ENCODE peak calls at places on chromosomes 11 and 22, in ten cellular contexts. Y is CD8-positive, alpha-beta T cell; M is glutamatergic neuron; R is neural crest cell; U is MM.1S; Q is CD4-positive, alpha-beta T cell; H is body of pancreas; C is AG09319; P is AG04450; F is stomach. S is an unnamed sample.

GRCh38 chr11:115466122-115466521 is 38.1 kb downstream of the CADM1 start:
- DNase-seq in Q (no peak), F (no peak), M (no peak), H (no peak), R (no peak), P (no peak), U (no peak), Y (no peak), C (no peak), S (no peak)

GRCh38 chr11:17611049-17611448 is 64.0 kb downstream of the OTOG start:
- DNase-seq in C (no peak), Y (no peak), H (no peak), R (no peak), Q (no peak), F (no peak), M (no peak), U (no peak), P (no peak), S (no peak)

GRCh38 chr11:43681543-43681942 is 1.0 kb downstream of the HSD17B12 start:
- DNase-seq in U (no peak), H (no peak), Y (no peak), R (no peak), C (no peak), P (no peak), M (no peak), Q (no peak), F (no peak), S (no peak)

GRCh38 chr11:125263268-125263790 is 98.8 kb downstream of the PKNOX2 start:
- DNase-seq in C (peak), F (peak), U (no peak), P (peak), M (peak), Y (no peak), Q (no peak), R (peak), H (peak), S (no peak)

GRCh38 chr22:19598054-19598855 is 74.0 kb upstream of the CLDN5 start:
- DNase-seq in C (no peak), Q (no peak), P (no peak), H (no peak), Y (peak), M (no peak), R (no peak), U (no peak), F (no peak), S (no peak)

GRCh38 chr22:49935561-49935960 is 17.1 kb downstream of the CRELD2 start:
- DNase-seq in C (no peak), F (no peak), U (no peak), Y (no peak), H (peak), M (no peak), P (no peak), R (no peak), Q (no peak), S (no peak)

GRCh38 chr11:65184146-65184545 is 2.4 kb downstream of the CAPN1 start:
- DNase-seq in P (no peak), C (no peak), R (no peak), F (peak), M (peak), H (no peak), Y (no peak), U (no peak), Q (no peak), S (no peak)

GRCh38 chr11:35850191-35850590 is 93.7 kb upstream of the LDLRAD3 start:
- DNase-seq in U (no peak), R (no peak), C (no peak), F (no peak), M (no peak), P (no peak), H (no peak), Q (no peak), Y (no peak), S (no peak)

GRCh38 chr22:42743501-42743991 is 22.9 kb upstream of the A4GALT start:
- DNase-seq in H (peak), R (no peak), M (peak), Q (no peak), C (peak), Y (no peak), P (no peak), U (no peak), F (no peak), S (no peak)

GRCh38 chr11:125494033-125494364 is 2.1 kb downstream of the FEZ1 start:
- DNase-seq in R (no peak), F (no peak), U (no peak), C (no peak), M (no peak), P (no peak), Y (no peak), H (no peak), Q (no peak), S (no peak)

GRCh38 chr11:115760528-115760837 is 256.3 kb upstream of the CADM1 start:
- DNase-seq in R (peak), F (no peak), M (peak), Y (no peak), P (no peak), Q (no peak), U (no peak), H (no peak), C (no peak), S (no peak)

GRCh38 chr11:5291207-5291838 is 10.4 kb downstream of the OR51B4 start:
- DNase-seq in C (no peak), F (no peak), R (no peak), M (no peak), H (no peak), Q (no peak), P (no peak), U (peak), Y (no peak), S (no peak)

GRCh38 chr11:35621620-35622019 is 3.4 kb downstream of the FJX1 start:
- DNase-seq in Q (no peak), P (no peak), F (no peak), U (no peak), C (no peak), M (no peak), H (no peak), Y (no peak), R (no peak), S (no peak)

GRCh38 chr11:70470127-70470526 is 71.8 kb downstream of the CTTN start:
- DNase-seq in M (no peak), F (peak), R (no peak), U (peak), Q (no peak), H (peak), P (no peak), C (no peak), Y (no peak), S (no peak)

GRCh38 chr11:109085708-109086373 is 336.1 kb upstream of the C11orf87 start:
- DNase-seq in Y (no peak), M (no peak), F (no peak), H (no peak), R (no peak), U (peak), C (peak), P (no peak), Q (no peak), S (no peak)

GRCh38 chr22:30875481-30876215 is 92.9 kb downstream of the MORC2 start:
- DNase-seq in Y (no peak), C (no peak), F (no peak), H (no peak), U (no peak), P (no peak), M (no peak), Q (no peak), R (no peak), S (no peak)

GRCh38 chr11:8731647-8732188 is 49.1 kb downstream of the RPL27A start:
- DNase-seq in M (no peak), U (no peak), Q (no peak), P (no peak), Y (no peak), C (no peak), H (no peak), R (no peak), F (no peak), S (no peak)

GRCh38 chr11:69153661-69154060 is 2.1 kb upstream of the SMIM38 start:
- DNase-seq in Y (no peak), R (no peak), P (no peak), M (no peak), F (no peak), U (no peak), C (no peak), H (no peak), Q (no peak), S (no peak)

GRCh38 chr11:118621071-118621815 is 13.8 kb downstream of the PHLDB1 start:
- DNase-seq in R (peak), C (no peak), F (peak), Q (no peak), H (peak), U (no peak), Y (no peak), P (no peak), M (peak), S (no peak)

GRCh38 chr11:61834278-61835004 is 6.3 kb downstream of the FADS2 start:
- DNase-seq in H (no peak), M (peak), P (no peak), U (peak), Q (peak), R (peak), C (no peak), F (no peak), Y (peak), S (peak)

GRCh38 chr11:12526789-12527188 is 147.4 kb upstream of the TEAD1 start:
- DNase-seq in M (no peak), F (no peak), U (no peak), R (no peak), C (no peak), H (no peak), Q (no peak), Y (no peak), P (no peak), S (no peak)

GRCh38 chr22:24271406-24271760 is 752 bp downstream of the SPECC1L start:
- DNase-seq in C (no peak), Y (no peak), P (no peak), H (peak), F (no peak), R (no peak), U (no peak), M (no peak), Q (no peak), S (no peak)

GRCh38 chr11:113690619-113691569 is 15.2 kb downstream of the TMPRSS5 start:
- DNase-seq in M (no peak), H (no peak), U (no peak), C (no peak), R (peak), Q (no peak), F (peak), P (no peak), Y (no peak), S (no peak)

GRCh38 chr11:126561327-126561893 is 205.9 kb downstream of the ST3GAL4 start:
- DNase-seq in U (peak), M (no peak), C (peak), R (peak), Q (no peak), P (peak), H (peak), F (no peak), Y (no peak), S (no peak)

GRCh38 chr11:125351045-125351867 is 144.8 kb downstream of the FEZ1 start:
- DNase-seq in H (no peak), P (no peak), U (no peak), C (no peak), Q (no peak), F (no peak), Y (no peak), M (no peak), R (no peak), S (no peak)

GRCh38 chr11:23542171-23542570 is 681.9 kb upstream of the CCDC179 start:
- DNase-seq in M (no peak), P (no peak), Y (no peak), R (no peak), U (no peak), H (no peak), Q (no peak), F (no peak), C (no peak), S (no peak)

GRCh38 chr11:107176148-107177105 is 158.2 kb upstream of the GUCY1A2 start:
- DNase-seq in Q (no peak), Y (no peak), U (no peak), H (no peak), M (no peak), P (no peak), F (no peak), C (no peak), R (no peak), S (no peak)

GRCh38 chr11:95398437-95399112 is 167.6 kb upstream of the SESN3 start:
- DNase-seq in Q (no peak), P (no peak), M (no peak), R (no peak), U (no peak), H (no peak), C (no peak), Y (no peak), F (no peak), S (no peak)

GRCh38 chr11:59668188-59668949 is 468 bp downstream of the PATL1 start:
- DNase-seq in U (peak), R (peak), H (peak), F (peak), P (no peak), Y (peak), M (peak), C (peak), Q (no peak), S (peak)
- TF ChIP-seq CTCF in U (peak), R (peak), H (no peak), F (no peak), P (peak), Y (no peak), M (peak), C (no peak), Q (peak), S (no peak)

GRCh38 chr22:45645150-45645525 is 26.5 kb upstream of the ATXN10 start:
- DNase-seq in U (no peak), H (no peak), F (no peak), M (no peak), P (no peak), R (no peak), C (no peak), Q (no peak), Y (no peak), S (no peak)
- TF ChIP-seq CTCF in U (no peak), H (no peak), F (no peak), M (no peak), P (no peak), R (no peak), C (no peak), Q (no peak), Y (no peak), S (no peak)

GRCh38 chr11:29432719-29433325 is 584.0 kb downstream of the KCNA4 start:
- DNase-seq in Q (no peak), C (no peak), F (no peak), H (no peak), M (no peak), U (peak), Y (no peak), R (peak), P (no peak), S (no peak)
- TF ChIP-seq CTCF in Q (no peak), C (peak), F (no peak), H (peak), M (peak), U (peak), Y (no peak), R (peak), P (peak), S (no peak)

DNA sequence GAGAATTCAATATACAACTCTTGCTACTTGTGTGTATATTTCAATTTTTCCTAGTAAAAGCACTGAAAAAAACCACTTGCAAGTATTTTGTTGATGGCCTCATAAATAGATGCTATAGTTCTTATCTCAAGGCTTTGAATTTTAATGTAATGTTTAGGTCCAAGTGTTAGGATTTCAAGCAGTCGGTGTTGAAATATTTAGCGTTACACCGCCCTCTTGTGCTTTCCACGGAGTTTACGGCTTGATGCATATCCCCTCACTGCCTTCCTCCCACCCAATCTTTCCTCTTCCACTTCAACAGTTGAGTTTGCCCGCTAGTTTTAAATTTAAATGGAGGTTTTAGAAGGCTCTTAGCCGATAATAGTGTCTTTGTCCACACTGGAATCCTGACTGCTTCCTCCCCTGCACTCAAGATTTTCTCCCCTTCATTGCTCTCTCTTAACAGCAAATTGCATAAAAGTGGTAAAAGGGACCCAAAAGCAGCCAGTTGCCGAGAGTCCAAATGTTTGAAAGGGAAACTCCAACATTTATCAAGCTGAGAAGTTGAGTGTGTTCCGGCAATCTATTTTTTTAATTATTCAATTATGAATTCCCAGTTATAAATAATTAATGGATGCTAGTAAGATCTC is 25.9 kb upstream of the HTATIP2 start:
- DNase-seq in M (peak), P (no peak), Y (no peak), Q (no peak), U (peak), C (no peak), H (no peak), R (peak), F (no peak), S (no peak)
- TF ChIP-seq CTCF in M (peak), P (peak), Y (no peak), Q (peak), U (peak), C (peak), H (peak), R (peak), F (no peak), S (no peak)

DNA sequence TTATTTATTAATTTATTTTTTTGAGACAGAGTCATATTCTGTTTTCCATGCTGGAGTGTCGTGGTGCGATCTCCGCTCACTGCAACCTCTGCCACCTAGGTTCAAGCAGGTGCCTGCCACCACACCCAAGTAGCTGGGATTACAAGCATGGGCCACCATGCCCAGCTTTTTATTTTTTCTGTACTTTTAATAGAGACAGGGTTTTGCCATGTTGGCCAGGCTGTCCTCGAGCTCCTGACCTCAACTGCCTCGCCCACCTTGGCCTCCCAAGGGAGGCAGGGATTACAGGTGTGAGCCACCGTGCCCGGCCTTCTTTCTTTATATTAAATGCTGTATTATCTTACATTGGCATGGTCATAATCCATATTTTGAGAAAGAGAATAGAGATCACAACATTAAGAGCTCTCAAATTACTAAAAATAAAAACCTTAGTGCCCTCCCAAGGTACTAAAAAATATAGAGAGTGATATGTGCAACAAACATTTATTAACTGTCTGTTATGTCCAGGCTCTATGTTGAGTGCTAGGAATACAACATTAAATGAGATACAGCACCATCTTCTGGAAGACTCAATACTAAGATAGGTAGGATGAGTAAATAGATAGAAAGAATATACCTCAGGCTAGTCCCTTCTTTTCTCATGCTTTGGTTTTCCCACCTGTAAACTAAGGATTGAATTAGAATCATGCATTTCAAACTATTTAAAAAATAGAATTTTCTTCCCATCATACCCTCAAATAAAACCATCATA is 84.1 kb downstream of the BBOX1 start:
- DNase-seq in Y (no peak), C (peak), Q (no peak), F (no peak), P (no peak), R (no peak), M (no peak), H (no peak), U (no peak), S (no peak)
- TF ChIP-seq CTCF in Y (no peak), C (peak), Q (no peak), F (no peak), P (peak), R (no peak), M (no peak), H (no peak), U (peak), S (no peak)

GRCh38 chr22:27937453-27937852 is 18.4 kb upstream of the PITPNB start:
- DNase-seq in U (no peak), P (no peak), F (no peak), Q (no peak), H (no peak), Y (no peak), C (no peak), M (no peak), R (no peak), S (no peak)
- TF ChIP-seq CTCF in U (no peak), P (peak), F (no peak), Q (no peak), H (no peak), Y (no peak), C (no peak), M (no peak), R (no peak), S (no peak)

GRCh38 chr11:106156290-106156937 is 79.0 kb downstream of the AASDHPPT start:
- DNase-seq in P (peak), Q (no peak), R (peak), M (no peak), H (peak), F (peak), C (peak), Y (no peak), U (peak), S (no peak)
- TF ChIP-seq CTCF in P (peak), Q (peak), R (peak), M (peak), H (peak), F (no peak), C (peak), Y (no peak), U (peak), S (no peak)

GRCh38 chr11:130476922-130477491 is 28.6 kb downstream of the ADAMTS15 start:
- DNase-seq in U (no peak), H (no peak), Q (no peak), C (no peak), M (no peak), R (no peak), P (no peak), Y (no peak), F (no peak), S (no peak)

GRCh38 chr11:130474637-130475400 is 26.4 kb downstream of the ADAMTS15 start:
- DNase-seq in U (no peak), Q (no peak), C (no peak), P (no peak), M (no peak), H (no peak), Y (no peak), F (no peak), R (no peak), S (no peak)

GRCh38 chr11:130476200-130476921 is 27.9 kb downstream of the ADAMTS15 start:
- DNase-seq in C (no peak), Y (no peak), H (no peak), Q (no peak), M (no peak), R (no peak), U (no peak), F (no peak), P (no peak), S (no peak)

GRCh38 chr11:130473795-130474377 is 25.4 kb downstream of the ADAMTS15 start:
- DNase-seq in Y (no peak), C (no peak), F (no peak), M (no peak), H (no peak), U (no peak), Q (no peak), R (no peak), P (no peak), S (no peak)

GRCh38 chr11:130475426-130476053 is 27.1 kb downstream of the ADAMTS15 start:
- DNase-seq in R (no peak), Y (no peak), M (no peak), H (no peak), C (no peak), P (no peak), Q (no peak), F (no peak), U (no peak), S (no peak)
- TF ChIP-seq CTCF in R (no peak), Y (no peak), M (no peak), H (no peak), C (no peak), P (no peak), Q (no peak), F (no peak), U (no peak), S (no peak)

GRCh38 chr11:1505480-1505879 is 18.9 kb upstream of the MOB2 start:
- DNase-seq in Q (no peak), M (no peak), C (no peak), H (no peak), Y (no peak), U (no peak), F (no peak), P (no peak), R (no peak), S (no peak)
- TF ChIP-seq CTCF in Q (no peak), M (no peak), C (no peak), H (no peak), Y (no peak), U (no peak), F (no peak), P (no peak), R (no peak), S (no peak)

S was measured in natural killer cell.